ENCODE peak calls at places on chromosomes 13 and 19, in four cellular contexts. One of them, this sample, is unnamed.
A peak's percentile ranks its signal among the peaks of the same experiment; 100 is the strongest.

GRCh38 chr13:36880961-36881360 is 39.1 kb downstream of the SMAD9 start:
- DNase-seq in OCI-LY7: no peak
- DNase-seq in NCI-H2171: no peak
- DNase-seq in CD8-positive, alpha-beta memory T cell: no peak
- DNase-seq in this sample: no peak

GRCh38 chr19:752652-753517 is 2.0 kb downstream of the MISP start:
- DNase-seq in OCI-LY7: no peak
- DNase-seq in NCI-H2171: peak; percentile 48
- DNase-seq in CD8-positive, alpha-beta memory T cell: no peak
- DNase-seq in this sample: no peak

GRCh38 chr19:16946951-16947940 is 58.4 kb downstream of the F2RL3 start:
- DNase-seq in OCI-LY7: no peak
- DNase-seq in NCI-H2171: no peak
- DNase-seq in CD8-positive, alpha-beta memory T cell: no peak
- DNase-seq in this sample: no peak

GRCh38 chr19:43560687-43561086 is 14.6 kb downstream of the XRCC1 start:
- DNase-seq in OCI-LY7: no peak
- DNase-seq in NCI-H2171: no peak
- DNase-seq in CD8-positive, alpha-beta memory T cell: no peak
- DNase-seq in this sample: no peak

GRCh38 chr13:101447852-101448251 is 4.6 kb upstream of the ITGBL1 start:
- DNase-seq in OCI-LY7: no peak
- DNase-seq in NCI-H2171: no peak
- DNase-seq in CD8-positive, alpha-beta memory T cell: no peak
- DNase-seq in this sample: no peak

GRCh38 chr19:28294395-28294794 is 918.6 kb downstream of the UQCRFS1 start:
- DNase-seq in OCI-LY7: no peak
- DNase-seq in NCI-H2171: no peak
- DNase-seq in CD8-positive, alpha-beta memory T cell: no peak
- DNase-seq in this sample: no peak

GRCh38 chr13:98821372-98822237 is 69.1 kb upstream of the SLC15A1 start:
- DNase-seq in OCI-LY7: no peak
- DNase-seq in NCI-H2171: no peak
- DNase-seq in CD8-positive, alpha-beta memory T cell: no peak
- DNase-seq in this sample: no peak

GRCh38 chr19:55703790-55704215 is 28.8 kb downstream of the EPN1 start:
- DNase-seq in OCI-LY7: peak; percentile 19
- DNase-seq in NCI-H2171: no peak
- DNase-seq in CD8-positive, alpha-beta memory T cell: peak; percentile 17
- DNase-seq in this sample: no peak

GRCh38 chr19:46812898-46813569 is 24.6 kb upstream of the SLC1A5 start:
- DNase-seq in OCI-LY7: no peak
- DNase-seq in NCI-H2171: no peak
- DNase-seq in CD8-positive, alpha-beta memory T cell: no peak
- DNase-seq in this sample: no peak

GRCh38 chr19:33819875-33820781 is 23.5 kb downstream of the KCTD15 start:
- DNase-seq in OCI-LY7: peak; percentile 54
- DNase-seq in NCI-H2171: peak; percentile 34
- DNase-seq in CD8-positive, alpha-beta memory T cell: peak; percentile 44
- DNase-seq in this sample: peak; percentile 61

GRCh38 chr19:33878136-33878535 is 81.5 kb downstream of the KCTD15 start:
- DNase-seq in OCI-LY7: no peak
- DNase-seq in NCI-H2171: no peak
- DNase-seq in CD8-positive, alpha-beta memory T cell: no peak
- DNase-seq in this sample: no peak

GRCh38 chr13:111423168-111423785 is 102.8 kb downstream of the TEX29 start:
- DNase-seq in OCI-LY7: no peak
- DNase-seq in NCI-H2171: no peak
- DNase-seq in CD8-positive, alpha-beta memory T cell: no peak
- DNase-seq in this sample: no peak